ENCODE peak calls at places on chromosomes 1 and 21, in nine cellular contexts. One of them, this sample, is unnamed.
A peak's percentile ranks its signal among the peaks of the same experiment; 100 is the strongest.

GRCh38 chr21:15552914-15553491 is 176.8 kb upstream of the USP25 start:
- DNase-seq in tibial artery: no peak
- DNase-seq in MM.1S: no peak
- DNase-seq in colonic mucosa: no peak
- DNase-seq in psoas muscle: no peak
- DNase-seq in stomach: no peak
- DNase-seq in effector memory CD4-positive, alpha-beta T cell: no peak
- DNase-seq in fibroblast of lung: peak; percentile 8
- DNase-seq in sigmoid colon: no peak
- DNase-seq in this sample: no peak

GRCh38 chr1:101314244-101314643 is 77.4 kb downstream of the S1PR1 start:
- DNase-seq in tibial artery: no peak
- DNase-seq in MM.1S: no peak
- DNase-seq in colonic mucosa: no peak
- DNase-seq in psoas muscle: no peak
- DNase-seq in stomach: no peak
- DNase-seq in effector memory CD4-positive, alpha-beta T cell: no peak
- DNase-seq in fibroblast of lung: no peak
- DNase-seq in sigmoid colon: no peak
- DNase-seq in this sample: no peak

GRCh38 chr1:153629971-153630370 is 1.7 kb downstream of the S100A1 start:
- DNase-seq in tibial artery: no peak
- DNase-seq in MM.1S: no peak
- DNase-seq in colonic mucosa: no peak
- DNase-seq in psoas muscle: peak; percentile 55
- DNase-seq in stomach: no peak
- DNase-seq in effector memory CD4-positive, alpha-beta T cell: no peak
- DNase-seq in fibroblast of lung: no peak
- DNase-seq in sigmoid colon: no peak
- DNase-seq in this sample: peak; percentile 80

GRCh38 chr1:100835866-100836842 is 58.5 kb downstream of the EXTL2 start:
- DNase-seq in tibial artery: no peak
- DNase-seq in MM.1S: no peak
- DNase-seq in colonic mucosa: no peak
- DNase-seq in psoas muscle: no peak
- DNase-seq in stomach: no peak
- DNase-seq in effector memory CD4-positive, alpha-beta T cell: no peak
- DNase-seq in fibroblast of lung: no peak
- DNase-seq in sigmoid colon: no peak
- DNase-seq in this sample: no peak

GRCh38 chr1:212670301-212670700 is 29.3 kb downstream of the BATF3 start:
- DNase-seq in tibial artery: no peak
- DNase-seq in MM.1S: no peak
- DNase-seq in colonic mucosa: no peak
- DNase-seq in psoas muscle: no peak
- DNase-seq in stomach: no peak
- DNase-seq in effector memory CD4-positive, alpha-beta T cell: no peak
- DNase-seq in fibroblast of lung: no peak
- DNase-seq in sigmoid colon: no peak
- DNase-seq in this sample: no peak

GRCh38 chr1:228989992-228990827 is 254.9 kb downstream of the RHOU start:
- DNase-seq in tibial artery: peak; percentile 81
- DNase-seq in MM.1S: no peak
- DNase-seq in colonic mucosa: peak; percentile 46
- DNase-seq in psoas muscle: peak; percentile 65
- DNase-seq in stomach: peak; percentile 38
- DNase-seq in effector memory CD4-positive, alpha-beta T cell: no peak
- DNase-seq in fibroblast of lung: peak; percentile 69
- DNase-seq in sigmoid colon: peak; percentile 93
- DNase-seq in this sample: peak; percentile 57

GRCh38 chr1:11041048-11041447 is 6.0 kb downstream of the MASP2 start:
- DNase-seq in tibial artery: no peak
- DNase-seq in MM.1S: no peak
- DNase-seq in colonic mucosa: no peak
- DNase-seq in psoas muscle: no peak
- DNase-seq in stomach: no peak
- DNase-seq in effector memory CD4-positive, alpha-beta T cell: no peak
- DNase-seq in fibroblast of lung: no peak
- DNase-seq in sigmoid colon: no peak
- DNase-seq in this sample: no peak

GRCh38 chr1:66282885-66283284 is 251.1 kb upstream of the SGIP1 start:
- DNase-seq in tibial artery: no peak
- DNase-seq in MM.1S: no peak
- DNase-seq in colonic mucosa: no peak
- DNase-seq in psoas muscle: no peak
- DNase-seq in stomach: no peak
- DNase-seq in effector memory CD4-positive, alpha-beta T cell: no peak
- DNase-seq in fibroblast of lung: no peak
- DNase-seq in sigmoid colon: no peak
- DNase-seq in this sample: no peak

GRCh38 chr1:202505356-202505755 is 156.9 kb downstream of the PPP1R12B start:
- DNase-seq in tibial artery: peak; percentile 25
- DNase-seq in MM.1S: no peak
- DNase-seq in colonic mucosa: no peak
- DNase-seq in psoas muscle: no peak
- DNase-seq in stomach: no peak
- DNase-seq in effector memory CD4-positive, alpha-beta T cell: no peak
- DNase-seq in fibroblast of lung: peak; percentile 74
- DNase-seq in sigmoid colon: no peak
- DNase-seq in this sample: no peak

GRCh38 chr1:89381617-89382016 is 17.8 kb downstream of the GBP6 start:
- DNase-seq in tibial artery: no peak
- DNase-seq in MM.1S: no peak
- DNase-seq in colonic mucosa: no peak
- DNase-seq in psoas muscle: no peak
- DNase-seq in stomach: no peak
- DNase-seq in effector memory CD4-positive, alpha-beta T cell: no peak
- DNase-seq in fibroblast of lung: no peak
- DNase-seq in sigmoid colon: no peak
- DNase-seq in this sample: no peak

GRCh38 chr1:67952071-67952470 is 98.4 kb downstream of the DIRAS3 start:
- DNase-seq in tibial artery: no peak
- DNase-seq in MM.1S: no peak
- DNase-seq in colonic mucosa: no peak
- DNase-seq in psoas muscle: no peak
- DNase-seq in stomach: no peak
- DNase-seq in effector memory CD4-positive, alpha-beta T cell: no peak
- DNase-seq in fibroblast of lung: peak; percentile 63
- DNase-seq in sigmoid colon: no peak
- DNase-seq in this sample: no peak

GRCh38 chr21:29164330-29164942 is 34.0 kb downstream of the MAP3K7CL start:
- DNase-seq in tibial artery: no peak
- DNase-seq in MM.1S: peak; percentile 45
- DNase-seq in colonic mucosa: no peak
- DNase-seq in psoas muscle: no peak
- DNase-seq in stomach: no peak
- DNase-seq in effector memory CD4-positive, alpha-beta T cell: no peak
- DNase-seq in fibroblast of lung: peak; percentile 93
- DNase-seq in sigmoid colon: no peak
- DNase-seq in this sample: no peak

GRCh38 chr1:112508242-112509004 is at the start of gene WNT2B:
- DNase-seq in tibial artery: no peak
- DNase-seq in MM.1S: peak; percentile 10
- DNase-seq in colonic mucosa: no peak
- DNase-seq in psoas muscle: peak; percentile 33
- DNase-seq in stomach: peak; percentile 36
- DNase-seq in effector memory CD4-positive, alpha-beta T cell: peak; percentile 40
- DNase-seq in fibroblast of lung: no peak
- DNase-seq in sigmoid colon: no peak
- DNase-seq in this sample: no peak

GRCh38 chr1:44609412-44609767 is 64.9 kb downstream of the TMEM53 start:
- DNase-seq in tibial artery: peak; percentile 34
- DNase-seq in MM.1S: no peak
- DNase-seq in colonic mucosa: peak; percentile 56
- DNase-seq in psoas muscle: peak; percentile 57
- DNase-seq in stomach: peak; percentile 69
- DNase-seq in effector memory CD4-positive, alpha-beta T cell: no peak
- DNase-seq in fibroblast of lung: peak; percentile 61
- DNase-seq in sigmoid colon: peak; percentile 84
- DNase-seq in this sample: peak; percentile 57

GRCh38 chr1:109502368-109502851 is 7.1 kb downstream of the AMIGO1 start:
- DNase-seq in tibial artery: no peak
- DNase-seq in MM.1S: no peak
- DNase-seq in colonic mucosa: no peak
- DNase-seq in psoas muscle: no peak
- DNase-seq in stomach: no peak
- DNase-seq in effector memory CD4-positive, alpha-beta T cell: peak; percentile 24
- DNase-seq in fibroblast of lung: no peak
- DNase-seq in sigmoid colon: no peak
- DNase-seq in this sample: no peak

GRCh38 chr1:27862671-27863551 is 9.4 kb upstream of the THEMIS2 start:
- DNase-seq in tibial artery: peak; percentile 86
- DNase-seq in MM.1S: no peak
- DNase-seq in colonic mucosa: peak; percentile 46
- DNase-seq in psoas muscle: peak; percentile 66
- DNase-seq in stomach: no peak
- DNase-seq in effector memory CD4-positive, alpha-beta T cell: no peak
- DNase-seq in fibroblast of lung: peak; percentile 99
- DNase-seq in sigmoid colon: peak; percentile 78
- DNase-seq in this sample: peak; percentile 92

GRCh38 chr1:9909222-9910046 is 635 bp downstream of the CTNNBIP1 start:
- DNase-seq in tibial artery: peak; percentile 40
- DNase-seq in MM.1S: peak; percentile 24
- DNase-seq in colonic mucosa: peak; percentile 52
- DNase-seq in psoas muscle: no peak
- DNase-seq in stomach: peak; percentile 34
- DNase-seq in effector memory CD4-positive, alpha-beta T cell: no peak
- DNase-seq in fibroblast of lung: no peak
- DNase-seq in sigmoid colon: peak; percentile 76
- DNase-seq in this sample: no peak

GRCh38 chr1:83554174-83554573 is 444.8 kb downstream of the TTLL7 start:
- DNase-seq in tibial artery: no peak
- DNase-seq in MM.1S: no peak
- DNase-seq in colonic mucosa: no peak
- DNase-seq in psoas muscle: no peak
- DNase-seq in stomach: no peak
- DNase-seq in effector memory CD4-positive, alpha-beta T cell: no peak
- DNase-seq in fibroblast of lung: no peak
- DNase-seq in sigmoid colon: peak; percentile 62
- DNase-seq in this sample: no peak

GRCh38 chr1:83555871-83556270 is 443.1 kb downstream of the TTLL7 start:
- DNase-seq in tibial artery: no peak
- DNase-seq in MM.1S: no peak
- DNase-seq in colonic mucosa: no peak
- DNase-seq in psoas muscle: no peak
- DNase-seq in stomach: no peak
- DNase-seq in effector memory CD4-positive, alpha-beta T cell: no peak
- DNase-seq in fibroblast of lung: no peak
- DNase-seq in sigmoid colon: no peak
- DNase-seq in this sample: no peak

GRCh38 chr1:83559531-83559930 is 439.4 kb downstream of the TTLL7 start:
- DNase-seq in tibial artery: no peak
- DNase-seq in MM.1S: no peak
- DNase-seq in colonic mucosa: no peak
- DNase-seq in psoas muscle: no peak
- DNase-seq in stomach: no peak
- DNase-seq in effector memory CD4-positive, alpha-beta T cell: no peak
- DNase-seq in fibroblast of lung: no peak
- DNase-seq in sigmoid colon: no peak
- DNase-seq in this sample: no peak

DNA sequence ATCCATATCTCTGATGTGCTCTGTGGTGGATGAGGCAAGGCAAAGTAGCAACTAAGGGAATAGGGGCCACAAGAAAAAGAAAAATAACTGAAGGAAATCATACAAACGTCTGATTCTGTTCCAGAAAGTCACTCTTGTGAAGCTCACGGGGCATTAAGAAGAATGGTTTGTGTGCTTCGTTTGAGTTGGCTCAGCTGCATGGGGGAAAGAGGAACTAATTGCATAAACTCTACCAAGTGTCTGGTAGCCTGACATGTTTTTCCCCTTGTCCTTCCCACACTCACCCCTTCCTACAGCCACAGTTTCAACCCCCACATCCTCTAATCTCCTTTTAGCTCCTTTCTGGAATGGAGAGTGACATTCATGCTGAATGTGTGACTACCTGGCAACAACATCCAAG is 439.8 kb downstream of the TTLL7 start:
- DNase-seq in tibial artery: no peak
- DNase-seq in MM.1S: no peak
- DNase-seq in colonic mucosa: no peak
- DNase-seq in psoas muscle: no peak
- DNase-seq in stomach: no peak
- DNase-seq in effector memory CD4-positive, alpha-beta T cell: no peak
- DNase-seq in fibroblast of lung: no peak
- DNase-seq in sigmoid colon: no peak
- DNase-seq in this sample: no peak
- H3K9me3 ChIP-seq in tibial artery: no peaks in the 10 kb centered on the region
- H3K9me3 ChIP-seq in MM.1S: no peaks in the 10 kb centered on the region
- H3K9me3 ChIP-seq in colonic mucosa: no peaks in the 10 kb centered on the region
- H3K9me3 ChIP-seq in psoas muscle: no peaks in the 10 kb centered on the region
- H3K9me3 ChIP-seq in stomach: no peaks in the 10 kb centered on the region
- H3K9me3 ChIP-seq in effector memory CD4-positive, alpha-beta T cell: no peaks in the 10 kb centered on the region
- H3K9me3 ChIP-seq in fibroblast of lung: no peaks in the 10 kb centered on the region
- H3K9me3 ChIP-seq in sigmoid colon: no peaks in the 10 kb centered on the region
- H3K9me3 ChIP-seq in this sample: no peaks in the 10 kb centered on the region

GRCh38 chr21:42887321-42887720 is 5.8 kb upstream of the NDUFV3 start:
- DNase-seq in tibial artery: no peak
- DNase-seq in MM.1S: no peak
- DNase-seq in colonic mucosa: no peak
- DNase-seq in psoas muscle: no peak
- DNase-seq in stomach: no peak
- DNase-seq in effector memory CD4-positive, alpha-beta T cell: no peak
- DNase-seq in fibroblast of lung: no peak
- DNase-seq in sigmoid colon: no peak
- DNase-seq in this sample: no peak
- H3K36me3 ChIP-seq in tibial artery: no peaks in the 10 kb centered on the region
- H3K36me3 ChIP-seq in MM.1S: no peaks in the 10 kb centered on the region
- H3K36me3 ChIP-seq in colonic mucosa: no peaks in the 10 kb centered on the region
- H3K36me3 ChIP-seq in psoas muscle: no peaks in the 10 kb centered on the region
- H3K36me3 ChIP-seq in stomach: no peaks in the 10 kb centered on the region
- H3K36me3 ChIP-seq in effector memory CD4-positive, alpha-beta T cell: no peaks in the 10 kb centered on the region
- H3K36me3 ChIP-seq in fibroblast of lung: no peaks in the 10 kb centered on the region
- H3K36me3 ChIP-seq in sigmoid colon: no peaks in the 10 kb centered on the region
- H3K36me3 ChIP-seq in this sample: no peaks in the 10 kb centered on the region

DNA sequence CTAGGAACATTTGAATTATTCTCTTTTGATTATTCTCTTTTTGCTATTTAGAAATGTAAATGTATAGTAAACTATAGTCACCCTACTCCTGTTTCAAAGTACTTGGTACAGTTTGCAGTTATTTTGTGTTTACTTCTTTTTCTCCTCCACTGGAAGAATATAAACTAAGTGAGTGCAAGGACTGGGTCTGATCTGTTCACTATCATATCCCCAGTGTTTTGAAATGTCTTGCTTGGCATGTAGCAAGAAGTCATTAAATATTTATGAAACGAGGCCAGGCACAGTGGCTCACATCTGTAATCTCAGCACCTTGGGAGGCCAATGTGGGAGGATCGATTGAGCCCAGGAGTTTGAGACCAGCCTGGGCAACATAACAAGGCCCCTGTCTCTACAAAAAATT is 35.8 kb upstream of the PODN start:
- DNase-seq in tibial artery: no peak
- DNase-seq in MM.1S: no peak
- DNase-seq in colonic mucosa: no peak
- DNase-seq in psoas muscle: no peak
- DNase-seq in stomach: no peak
- DNase-seq in effector memory CD4-positive, alpha-beta T cell: no peak
- DNase-seq in fibroblast of lung: peak; percentile 11
- DNase-seq in sigmoid colon: no peak
- DNase-seq in this sample: no peak
- H3K9me3 ChIP-seq in tibial artery: no peaks in the 10 kb centered on the region
- H3K9me3 ChIP-seq in MM.1S: no peaks in the 10 kb centered on the region
- H3K9me3 ChIP-seq in colonic mucosa: no peaks in the 10 kb centered on the region
- H3K9me3 ChIP-seq in psoas muscle: no peaks in the 10 kb centered on the region
- H3K9me3 ChIP-seq in stomach: no peaks in the 10 kb centered on the region
- H3K9me3 ChIP-seq in effector memory CD4-positive, alpha-beta T cell: no peaks in the 10 kb centered on the region
- H3K9me3 ChIP-seq in fibroblast of lung: no peaks in the 10 kb centered on the region
- H3K9me3 ChIP-seq in sigmoid colon: no peaks in the 10 kb centered on the region
- H3K9me3 ChIP-seq in this sample: no peaks in the 10 kb centered on the region

GRCh38 chr1:160328171-160328570 is 14.9 kb downstream of the COPA start:
- DNase-seq in tibial artery: no peak
- DNase-seq in MM.1S: no peak
- DNase-seq in colonic mucosa: no peak
- DNase-seq in psoas muscle: no peak
- DNase-seq in stomach: no peak
- DNase-seq in effector memory CD4-positive, alpha-beta T cell: no peak
- DNase-seq in fibroblast of lung: no peak
- DNase-seq in sigmoid colon: no peak
- DNase-seq in this sample: no peak
- H3K36me3 ChIP-seq in tibial artery: peaks cover 99% of the 10 kb centered on the region
- H3K36me3 ChIP-seq in MM.1S: peaks cover 27% of the 10 kb centered on the region
- H3K36me3 ChIP-seq in colonic mucosa: peaks cover 52% of the 10 kb centered on the region
- H3K36me3 ChIP-seq in psoas muscle: peaks cover 99% of the 10 kb centered on the region
- H3K36me3 ChIP-seq in stomach: peaks cover 100% of the 10 kb centered on the region
- H3K36me3 ChIP-seq in effector memory CD4-positive, alpha-beta T cell: peaks cover 74% of the 10 kb centered on the region
- H3K36me3 ChIP-seq in fibroblast of lung: peaks cover 25% of the 10 kb centered on the region
- H3K36me3 ChIP-seq in sigmoid colon: peaks cover 100% of the 10 kb centered on the region
- H3K36me3 ChIP-seq in this sample: peaks cover 8% of the 10 kb centered on the region

This sample was measured in gastrocnemius medialis.